ENCODE peak calls at places on chromosomes 6 and 20, in ten cellular contexts. S is HT1080; M is T-helper 9 cell; O is IMR-90; Y is HCT116; U is vagina; L is GM20000; R is activated CD8-positive, alpha-beta memory T cell treated with anti-CD3 and anti-CD28 coated beads for 1 hour; X is stimulated activated CD4-positive, alpha-beta T cell treated with anti-CD3 and anti-CD28 coated beads, Interleukin-4, amount 100 ng/mL, for 48 hours; W is germinal center. F is an unnamed sample.

GRCh38 chr20:45014671-45015415 is 48.5 kb downstream of the STK4 start:
- DNase-seq in L (no peak), X (no peak), S (peak; percentile 11), O (peak; percentile 12), Y (no peak), U (no peak), R (no peak), W (no peak), M (no peak), F (no peak)

GRCh38 chr6:138485005-138485545 is 14.2 kb downstream of the NHSL1 start:
- DNase-seq in U (no peak), M (no peak), R (no peak), Y (no peak), O (peak; percentile 8), L (no peak), S (no peak), W (no peak), X (no peak), F (no peak)

GRCh38 chr6:33000053-33000452 is 9.3 kb downstream of the HLA-DOA start:
- DNase-seq in W (peak; percentile 59), O (no peak), Y (peak; percentile 66), M (no peak), R (no peak), U (no peak), L (peak; percentile 53), S (no peak), X (no peak), F (no peak)

GRCh38 chr20:31693987-31694661 is 28.5 kb downstream of the BCL2L1 start:
- DNase-seq in W (no peak), R (no peak), O (no peak), Y (no peak), M (no peak), X (no peak), L (no peak), S (no peak), U (no peak), F (no peak)

GRCh38 chr6:156778615-156779205 is 1.5 kb downstream of the ARID1B start:
- DNase-seq in M (peak; percentile 29), Y (no peak), X (peak; percentile 32), O (no peak), L (peak; percentile 67), R (no peak), S (peak; percentile 54), W (no peak), U (no peak), F (peak; percentile 15)

GRCh38 chr20:54237544-54237943 is 29.7 kb downstream of the PFDN4 start:
- DNase-seq in M (no peak), L (no peak), S (no peak), O (no peak), X (no peak), U (no peak), R (no peak), W (no peak), Y (no peak), F (peak; percentile 17)

GRCh38 chr6:167827062-167827587 is 414 bp downstream of the AFDN start:
- DNase-seq in L (peak; percentile 84), R (no peak), O (no peak), X (no peak), Y (no peak), W (no peak), S (no peak), U (no peak), M (peak; percentile 13), F (no peak)

GRCh38 chr6:121666809-121667208 is 231.4 kb downstream of the GJA1 start:
- DNase-seq in L (no peak), W (no peak), U (no peak), M (no peak), X (no peak), Y (peak; percentile 60), R (no peak), O (peak; percentile 93), S (peak; percentile 83), F (peak; percentile 12)

GRCh38 chr6:30327232-30327746 is 562 bp downstream of the TRIM39 start:
- DNase-seq in R (no peak), O (no peak), U (no peak), X (no peak), W (no peak), S (no peak), L (no peak), M (no peak), Y (no peak), F (no peak)

GRCh38 chr20:32278199-32278643 is 770 bp downstream of the KIF3B start:
- DNase-seq in X (no peak), M (no peak), L (peak; percentile 68), R (no peak), Y (no peak), O (peak; percentile 17), W (peak; percentile 82), U (no peak), S (no peak), F (no peak)

GRCh38 chr20:45432294-45432693 is 16.4 kb downstream of the PIGT start:
- DNase-seq in W (peak; percentile 67), U (no peak), M (no peak), X (no peak), R (no peak), O (no peak), Y (no peak), L (peak; percentile 61), S (no peak), F (peak; percentile 86)

GRCh38 chr6:55980627-55981211 is 105.3 kb upstream of the BMP5 start:
- DNase-seq in O (peak; percentile 41), S (peak; percentile 15), W (peak; percentile 2), L (peak; percentile 22), R (no peak), U (no peak), X (no peak), M (no peak), Y (peak; percentile 18), F (peak; percentile 66)

GRCh38 chr6:6390849-6391602 is 70.6 kb upstream of the F13A1 start:
- DNase-seq in X (no peak), U (no peak), S (no peak), Y (no peak), M (no peak), R (no peak), W (peak; percentile 57), L (peak; percentile 66), O (no peak), F (no peak)

GRCh38 chr6:4351506-4351852 is 216.1 kb upstream of the ECI2 start:
- DNase-seq in O (no peak), W (no peak), Y (no peak), L (no peak), M (no peak), U (no peak), S (no peak), R (no peak), X (no peak), F (no peak)

GRCh38 chr20:35820715-35821114 is 48.9 kb downstream of the PHF20 start:
- DNase-seq in W (no peak), S (peak; percentile 55), O (peak; percentile 52), X (no peak), U (no peak), Y (no peak), L (no peak), M (no peak), R (no peak), F (no peak)

GRCh38 chr20:38094373-38094775 is 60.8 kb downstream of the RPRD1B start:
- DNase-seq in M (no peak), R (no peak), Y (no peak), S (peak; percentile 81), U (peak; percentile 34), O (peak; percentile 85), X (no peak), L (peak; percentile 73), W (peak; percentile 67), F (peak; percentile 78)

GRCh38 chr6:137715589-137716045 is 151.4 kb upstream of the TNFAIP3 start:
- DNase-seq in M (peak; percentile 8), S (no peak), U (no peak), O (peak; percentile 63), L (no peak), R (no peak), W (no peak), X (no peak), Y (no peak), F (no peak)

GRCh38 chr6:56416247-56416646 is 168.9 kb upstream of the COL21A1 start:
- DNase-seq in O (peak; percentile 26), M (no peak), W (no peak), L (no peak), X (no peak), U (no peak), R (no peak), Y (no peak), S (no peak), F (no peak)

GRCh38 chr20:7770578-7770977 is 169.7 kb downstream of the HAO1 start:
- DNase-seq in L (no peak), O (no peak), S (no peak), M (no peak), R (no peak), Y (no peak), W (no peak), X (no peak), U (no peak), F (no peak)

GRCh38 chr6:53302678-53303360 is 45.9 kb downstream of the ELOVL5 start:
- DNase-seq in L (no peak), S (peak; percentile 95), W (no peak), X (no peak), R (no peak), O (peak; percentile 82), Y (no peak), U (no peak), M (no peak), F (no peak)

GRCh38 chr6:131955192-131955591 is 4.0 kb upstream of the CCN2 start:
- DNase-seq in U (no peak), S (no peak), O (no peak), M (no peak), Y (no peak), L (no peak), W (no peak), X (no peak), R (no peak), F (no peak)

GRCh38 chr6:135675862-135676261 is 175.6 kb upstream of the PDE7B start:
- DNase-seq in U (no peak), R (peak; percentile 5), L (peak; percentile 33), M (peak; percentile 6), W (peak; percentile 13), Y (peak; percentile 23), O (peak; percentile 41), S (peak; percentile 41), X (peak; percentile 29), F (peak; percentile 45)

GRCh38 chr6:113635222-113635970 is 221.7 kb upstream of the MARCKS start:
- DNase-seq in U (no peak), L (no peak), W (no peak), R (no peak), X (no peak), M (no peak), Y (no peak), O (no peak), S (no peak), F (no peak)

GRCh38 chr20:19449051-19449450 is 236.6 kb downstream of the SLC24A3 start:
- DNase-seq in R (no peak), O (no peak), S (no peak), M (no peak), Y (no peak), U (no peak), W (no peak), X (no peak), L (no peak), F (no peak)

GRCh38 chr20:17871181-17871580 is 97.4 kb downstream of the SNX5 start:
- DNase-seq in R (no peak), W (no peak), Y (no peak), S (no peak), U (no peak), L (no peak), M (no peak), X (no peak), O (peak; percentile 48), F (no peak)

GRCh38 chr6:161439093-161439492 is 165.2 kb upstream of the AGPAT4 start:
- DNase-seq in Y (peak; percentile 40), R (no peak), X (no peak), W (no peak), S (peak; percentile 84), U (no peak), L (no peak), O (peak; percentile 90), M (no peak), F (no peak)

GRCh38 chr20:43915209-43916072 is 789 bp downstream of the TOX2 start:
- DNase-seq in S (peak; percentile 29), L (peak; percentile 61), W (no peak), O (peak; percentile 23), R (peak; percentile 4), Y (no peak), M (no peak), U (no peak), X (no peak), F (no peak)

GRCh38 chr6:56199956-56200355 is 47.4 kb downstream of the COL21A1 start:
- DNase-seq in U (no peak), W (no peak), R (no peak), O (peak; percentile 22), Y (no peak), L (no peak), M (no peak), S (peak; percentile 39), X (no peak), F (no peak)

F was measured in Kasumi-1.